ENCODE peak calls at places on chromosomes 16 and 17, in eight cellular contexts. F, N, Y, G, D, P, O and L are unnamed samples.

GRCh38 chr17:43553501-43554018 is 7.4 kb upstream of the ETV4 start:
- DNase-seq in F (no peak), N (no peak), Y (no peak), G (no peak), D (no peak), P (no peak), O (no peak), L (no peak)

GRCh38 chr17:63277629-63278028 is 168.5 kb downstream of the CYB561 start:
- DNase-seq in F (no peak), N (no peak), Y (no peak), G (no peak), D (no peak), P (no peak), O (no peak), L (no peak)

GRCh38 chr17:8142887-8143580 is 9.2 kb downstream of the PER1 start:
- DNase-seq in F (no peak), N (no peak), Y (no peak), G (no peak), D (no peak), P (peak), O (no peak), L (no peak)

GRCh38 chr16:81457326-81458133 is 12.9 kb downstream of the CMIP start:
- DNase-seq in F (peak), N (no peak), Y (peak), G (peak), D (no peak), P (no peak), O (no peak), L (no peak)

GRCh38 chr17:12887088-12887487 is 97.8 kb downstream of the ARHGAP44 start:
- DNase-seq in F (no peak), N (no peak), Y (no peak), G (no peak), D (no peak), P (no peak), O (no peak), L (no peak)

GRCh38 chr16:15676506-15676905 is 26.5 kb downstream of the NDE1 start:
- DNase-seq in F (no peak), N (no peak), Y (no peak), G (no peak), D (no peak), P (no peak), O (no peak), L (no peak)

GRCh38 chr17:58289869-58290268 is 9.1 kb upstream of the MPO start:
- DNase-seq in F (no peak), N (no peak), Y (no peak), G (no peak), D (no peak), P (no peak), O (no peak), L (no peak)

GRCh38 chr16:14013571-14014283 is 57.4 kb upstream of the MRTFB start:
- DNase-seq in F (peak), N (no peak), Y (peak), G (peak), D (no peak), P (no peak), O (no peak), L (no peak)

GRCh38 chr16:14522617-14523135 is 107.4 kb downstream of the PARN start:
- DNase-seq in F (no peak), N (no peak), Y (no peak), G (no peak), D (no peak), P (no peak), O (no peak), L (no peak)

GRCh38 chr17:71726320-71726719 is 394.5 kb upstream of the SOX9 start:
- DNase-seq in F (peak), N (no peak), Y (no peak), G (no peak), D (no peak), P (no peak), O (no peak), L (no peak)

GRCh38 chr16:17417740-17418139 is 53.0 kb downstream of the XYLT1 start:
- DNase-seq in F (no peak), N (no peak), Y (no peak), G (no peak), D (no peak), P (no peak), O (no peak), L (no peak)

GRCh38 chr16:87789437-87790277 is 23.9 kb upstream of the KLHDC4 start:
- DNase-seq in F (peak), N (no peak), Y (peak), G (peak), D (no peak), P (no peak), O (no peak), L (no peak)

GRCh38 chr17:3037259-3037658 is 26.1 kb downstream of the OR1D5 start:
- DNase-seq in F (no peak), N (no peak), Y (no peak), G (no peak), D (no peak), P (no peak), O (no peak), L (no peak)

GRCh38 chr17:40936437-40936971 is 942 bp downstream of the KRT23 start:
- DNase-seq in F (no peak), N (no peak), Y (no peak), G (no peak), D (no peak), P (no peak), O (no peak), L (no peak)

GRCh38 chr17:1977583-1978395 is 47.3 kb downstream of the RTN4RL1 start:
- DNase-seq in F (no peak), N (no peak), Y (no peak), G (no peak), D (no peak), P (no peak), O (no peak), L (no peak)

GRCh38 chr17:13584701-13585080 is 17.0 kb downstream of the HS3ST3A1 start:
- DNase-seq in F (no peak), N (no peak), Y (no peak), G (peak), D (no peak), P (no peak), O (no peak), L (no peak)

GRCh38 chr16:27315333-27316037 is 1.7 kb downstream of the IL4R start:
- DNase-seq in F (peak), N (peak), Y (peak), G (peak), D (peak), P (peak), O (peak), L (peak)

GRCh38 chr17:5000237-5000639 is 2.5 kb downstream of the KIF1C start:
- DNase-seq in F (peak), N (peak), Y (no peak), G (no peak), D (no peak), P (peak), O (no peak), L (peak)

GRCh38 chr16:10232757-10233156 is 50.5 kb upstream of the GRIN2A start:
- DNase-seq in F (no peak), N (no peak), Y (no peak), G (no peak), D (no peak), P (no peak), O (no peak), L (no peak)

GRCh38 chr17:10226930-10227695 is 28.7 kb upstream of the GAS7 start:
- DNase-seq in F (peak), N (peak), Y (peak), G (peak), D (peak), P (peak), O (no peak), L (peak)

GRCh38 chr17:19237389-19238166 is 412 bp downstream of the EPN2 start:
- DNase-seq in F (no peak), N (peak), Y (peak), G (no peak), D (peak), P (no peak), O (no peak), L (peak)

GRCh38 chr17:47644324-47644723 is 5.4 kb upstream of the KPNB1 start:
- DNase-seq in F (peak), N (peak), Y (no peak), G (no peak), D (no peak), P (no peak), O (no peak), L (no peak)

GRCh38 chr17:3531266-3532101 is 26.1 kb downstream of the TRPV3 start:
- DNase-seq in F (no peak), N (no peak), Y (no peak), G (no peak), D (no peak), P (no peak), O (no peak), L (peak)

GRCh38 chr17:73718912-73719311 is 74.7 kb upstream of the SDK2 start:
- DNase-seq in F (no peak), N (no peak), Y (no peak), G (no peak), D (no peak), P (no peak), O (no peak), L (no peak)

GRCh38 chr16:30521476-30521872 is 4.9 kb downstream of the ZNF768 start:
- DNase-seq in F (no peak), N (no peak), Y (no peak), G (no peak), D (no peak), P (no peak), O (no peak), L (no peak)

GRCh38 chr16:57852189-57852588 is 49.9 kb upstream of the KIFC3 start:
- DNase-seq in F (no peak), N (no peak), Y (no peak), G (no peak), D (no peak), P (no peak), O (no peak), L (no peak)

GRCh38 chr17:12667299-12667958 is 1.7 kb downstream of the MYOCD start:
- DNase-seq in F (peak), N (no peak), Y (peak), G (peak), D (no peak), P (no peak), O (no peak), L (no peak)

GRCh38 chr17:78409191-78409621 is 30.8 kb downstream of the PGS1 start:
- DNase-seq in F (no peak), N (peak), Y (no peak), G (no peak), D (no peak), P (no peak), O (no peak), L (no peak)

GRCh38 chr16:78196527-78196926 is 97.1 kb downstream of the WWOX start:
- DNase-seq in F (no peak), N (no peak), Y (no peak), G (no peak), D (no peak), P (no peak), O (no peak), L (no peak)

GRCh38 chr17:65515512-65515911 is 45.9 kb downstream of the AXIN2 start:
- DNase-seq in F (no peak), N (no peak), Y (no peak), G (no peak), D (no peak), P (no peak), O (no peak), L (no peak)

GRCh38 chr17:1412185-1413110 is 12.4 kb upstream of the YWHAE start:
- DNase-seq in F (peak), N (peak), Y (no peak), G (no peak), D (no peak), P (no peak), O (no peak), L (peak)

GRCh38 chr17:39679521-39680192 is 8.2 kb downstream of the PGAP3 start:
- DNase-seq in F (no peak), N (no peak), Y (no peak), G (no peak), D (peak), P (peak), O (no peak), L (no peak)

GRCh38 chr16:80387308-80387921 is 153.4 kb upstream of the DYNLRB2 start:
- DNase-seq in F (no peak), N (no peak), Y (no peak), G (no peak), D (no peak), P (no peak), O (no peak), L (no peak)

GRCh38 chr17:61396586-61397085 is 3.0 kb upstream of the TBX2 start:
- DNase-seq in F (no peak), N (peak), Y (no peak), G (peak), D (no peak), P (no peak), O (no peak), L (no peak)

GRCh38 chr17:51050291-51051033 is 70.2 kb downstream of the SPAG9 start:
- DNase-seq in F (no peak), N (no peak), Y (no peak), G (no peak), D (no peak), P (no peak), O (no peak), L (no peak)

GRCh38 chr16:67807148-67807682 is 526 bp downstream of the TSNAXIP1 start:
- DNase-seq in F (no peak), N (no peak), Y (no peak), G (no peak), D (no peak), P (no peak), O (no peak), L (no peak)

GRCh38 chr17:68599091-68599872 is 1.9 kb downstream of the FAM20A start:
- DNase-seq in F (no peak), N (no peak), Y (no peak), G (no peak), D (no peak), P (no peak), O (no peak), L (no peak)
- H3K27ac ChIP-seq in F (peak), N (peak), Y (no peak), G (no peak), D (no peak), P (no peak), O (no peak), L (no peak)

GRCh38 chr17:75244133-75244866 is 17.1 kb downstream of the GGA3 start:
- DNase-seq in F (no peak), N (no peak), Y (no peak), G (no peak), D (no peak), P (no peak), O (peak), L (no peak)
- H3K4me3 ChIP-seq in F (no peak), N (no peak), Y (no peak), G (no peak), D (no peak), P (no peak), O (no peak), L (no peak)

GRCh38 chr17:35745246-35745645 is 7.8 kb downstream of the GAS2L2 start:
- DNase-seq in F (no peak), N (no peak), Y (no peak), G (no peak), D (no peak), P (no peak), O (no peak), L (no peak)
- H3K27ac ChIP-seq in F (no peak), N (no peak), Y (no peak), G (no peak), D (no peak), P (no peak), O (no peak), L (no peak)

GRCh38 chr17:29587591-29587990 is 1.9 kb downstream of the GIT1 start:
- DNase-seq in F (no peak), N (no peak), Y (no peak), G (no peak), D (no peak), P (no peak), O (no peak), L (no peak)

GRCh38 chr17:29586676-29587469 is 2.6 kb downstream of the GIT1 start:
- DNase-seq in F (no peak), N (peak), Y (no peak), G (no peak), D (no peak), P (no peak), O (no peak), L (no peak)

GRCh38 chr17:29583324-29584248 is 5.9 kb downstream of the GIT1 start:
- DNase-seq in F (no peak), N (peak), Y (no peak), G (no peak), D (no peak), P (no peak), O (no peak), L (no peak)

GRCh38 chr17:29584452-29585079 is 4.9 kb downstream of the GIT1 start:
- DNase-seq in F (no peak), N (peak), Y (no peak), G (no peak), D (no peak), P (no peak), O (no peak), L (no peak)

GRCh38 chr17:29585080-29585751 is 4.2 kb downstream of the GIT1 start:
- DNase-seq in F (peak), N (peak), Y (no peak), G (no peak), D (no peak), P (no peak), O (no peak), L (no peak)
- H3K4me3 ChIP-seq in F (no peak), N (peak), Y (no peak), G (no peak), D (peak), P (no peak), O (no peak), L (no peak)

DNA sequence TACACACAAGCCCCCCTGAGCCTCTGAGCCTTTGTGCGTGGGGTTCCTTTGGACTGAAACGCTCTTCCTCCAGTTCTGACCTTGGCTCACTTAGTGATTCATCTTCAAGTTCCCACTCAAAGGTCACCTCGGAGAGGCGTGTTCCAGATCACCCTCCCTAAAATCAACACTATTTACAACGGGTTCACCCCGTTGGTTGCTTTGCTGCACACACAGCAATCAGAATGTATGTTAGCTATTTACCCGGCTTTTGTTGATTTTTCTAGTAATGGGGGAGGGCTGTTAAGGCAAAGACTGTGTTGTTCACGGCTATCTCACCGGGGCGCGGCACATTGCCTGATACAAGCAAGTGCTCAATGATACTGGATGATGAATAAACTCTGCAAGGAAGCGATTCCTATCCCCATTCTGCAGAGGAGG is 977 bp downstream of the NAGPA start:
- DNase-seq in F (no peak), N (no peak), Y (no peak), G (no peak), D (no peak), P (peak), O (no peak), L (no peak)
- H3K27ac ChIP-seq in F (no peak), N (peak), Y (peak), G (no peak), D (peak), P (peak), O (peak), L (no peak)

GRCh38 chr17:59332890-59333377 is 1.5 kb downstream of the YPEL2 start:
- DNase-seq in F (peak), N (peak), Y (no peak), G (peak), D (no peak), P (no peak), O (no peak), L (no peak)
- H3K4me3 ChIP-seq in F (peak), N (peak), Y (peak), G (peak), D (peak), P (peak), O (peak), L (peak)

DNA sequence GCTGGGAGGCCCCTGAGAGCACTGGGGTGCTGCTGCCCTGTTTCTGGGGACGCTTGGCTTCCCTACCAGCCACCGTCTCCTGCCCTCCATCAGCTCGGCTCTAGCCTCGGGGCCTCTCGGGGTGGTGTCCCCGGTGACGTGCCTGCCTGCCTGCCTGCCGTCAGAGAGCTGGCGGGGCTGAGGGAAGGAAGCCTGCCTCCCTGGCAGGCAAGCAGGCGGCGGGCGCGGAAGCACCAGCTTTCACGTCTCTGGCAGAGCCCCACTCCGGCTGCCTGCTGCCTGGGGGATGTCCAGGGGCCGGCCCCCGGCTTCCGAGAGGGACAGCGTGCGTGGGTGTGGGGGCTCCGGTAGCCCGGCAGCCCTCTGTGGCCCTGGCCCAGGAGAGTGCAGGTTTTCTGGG is 9.3 kb downstream of the CENPX start:
- DNase-seq in F (no peak), N (no peak), Y (no peak), G (peak), D (no peak), P (no peak), O (no peak), L (peak)
- H3K27ac ChIP-seq in F (peak), N (peak), Y (no peak), G (no peak), D (no peak), P (no peak), O (no peak), L (peak)

GRCh38 chr16:84519855-84520254 is 15.4 kb upstream of the MEAK7 start:
- DNase-seq in F (no peak), N (peak), Y (no peak), G (no peak), D (no peak), P (no peak), O (no peak), L (no peak)
- H3K4me3 ChIP-seq in F (no peak), N (no peak), Y (no peak), G (no peak), D (no peak), P (no peak), O (no peak), L (no peak)

GRCh38 chr16:69520800-69521602 is 44.8 kb upstream of the NFAT5 start:
- DNase-seq in F (peak), N (no peak), Y (no peak), G (no peak), D (no peak), P (no peak), O (no peak), L (no peak)
- H3K27ac ChIP-seq in F (no peak), N (no peak), Y (peak), G (no peak), D (no peak), P (no peak), O (no peak), L (no peak)

GRCh38 chr16:51154271-51155171 is 3.5 kb upstream of the SALL1 start:
- DNase-seq in F (no peak), N (no peak), Y (no peak), G (no peak), D (no peak), P (no peak), O (no peak), L (no peak)

GRCh38 chr16:51151951-51152663 is 1.0 kb upstream of the SALL1 start:
- DNase-seq in F (peak), N (no peak), Y (no peak), G (peak), D (no peak), P (no peak), O (no peak), L (no peak)

GRCh38 chr16:51155199-51155607 is 4.1 kb upstream of the SALL1 start:
- DNase-seq in F (no peak), N (no peak), Y (no peak), G (no peak), D (no peak), P (no peak), O (no peak), L (no peak)

GRCh38 chr16:51152691-51153261 is 1.7 kb upstream of the SALL1 start:
- DNase-seq in F (no peak), N (no peak), Y (no peak), G (peak), D (no peak), P (no peak), O (no peak), L (no peak)

GRCh38 chr16:51153275-51153991 is 2.4 kb upstream of the SALL1 start:
- DNase-seq in F (no peak), N (no peak), Y (no peak), G (no peak), D (no peak), P (no peak), O (no peak), L (no peak)
- H3K4me3 ChIP-seq in F (peak), N (no peak), Y (no peak), G (peak), D (no peak), P (no peak), O (no peak), L (no peak)